ENCODE peak calls at places on chromosomes 12 and 14, in seven cellular contexts. U, P, Y, C, M, Z and D are unnamed samples.

GRCh38 chr14:29926228-29926627 is 1.4 kb downstream of the PRKD1 start:
- DNase-seq in U (no peak), P (no peak), Y (no peak), C (no peak), M (no peak), Z (no peak), D (no peak)

GRCh38 chr14:94014375-94014774 is 11.8 kb upstream of the OTUB2 start:
- DNase-seq in U (no peak), P (no peak), Y (no peak), C (no peak), M (no peak), Z (no peak), D (no peak)

GRCh38 chr12:27331927-27332324 is 710 bp upstream of the BMAL2 start:
- DNase-seq in U (no peak), P (no peak), Y (no peak), C (no peak), M (no peak), Z (no peak), D (no peak)

GRCh38 chr12:114257687-114258086 is 148.3 kb downstream of the TBX5 start:
- DNase-seq in U (no peak), P (no peak), Y (no peak), C (no peak), M (no peak), Z (no peak), D (no peak)

GRCh38 chr14:91177073-91177796 is 63.4 kb downstream of the DGLUCY start:
- DNase-seq in U (peak), P (peak), Y (peak), C (peak), M (peak), Z (peak), D (peak)

GRCh38 chr12:24955389-24955788 is 6.5 kb upstream of the BCAT1 start:
- DNase-seq in U (no peak), P (no peak), Y (no peak), C (no peak), M (peak), Z (no peak), D (no peak)

GRCh38 chr12:2233034-2233433 is 180.2 kb downstream of the CACNA1C start:
- DNase-seq in U (no peak), P (no peak), Y (no peak), C (no peak), M (no peak), Z (no peak), D (no peak)

GRCh38 chr12:120961604-120962486 is 16.5 kb upstream of the HNF1A start:
- DNase-seq in U (no peak), P (peak), Y (no peak), C (no peak), M (no peak), Z (no peak), D (no peak)

GRCh38 chr12:46830731-46831334 is 5.0 kb upstream of the SLC38A4 start:
- DNase-seq in U (no peak), P (no peak), Y (no peak), C (no peak), M (no peak), Z (no peak), D (no peak)

GRCh38 chr14:81337073-81337472 is 63.1 kb downstream of the STON2 start:
- DNase-seq in U (no peak), P (no peak), Y (no peak), C (no peak), M (no peak), Z (no peak), D (no peak)

GRCh38 chr14:104925214-104925899 is 678 bp downstream of the PLD4 start:
- DNase-seq in U (no peak), P (no peak), Y (no peak), C (no peak), M (no peak), Z (no peak), D (no peak)

GRCh38 chr14:35333797-35334743 is 41.9 kb downstream of the PSMA6 start:
- DNase-seq in U (no peak), P (no peak), Y (no peak), C (no peak), M (no peak), Z (no peak), D (no peak)

GRCh38 chr14:61511558-61511924 is 183.8 kb upstream of the HIF1A start:
- DNase-seq in U (no peak), P (no peak), Y (no peak), C (no peak), M (no peak), Z (no peak), D (no peak)

GRCh38 chr12:123485756-123486155 is 27.8 kb downstream of the SNRNP35 start:
- DNase-seq in U (no peak), P (no peak), Y (no peak), C (no peak), M (no peak), Z (no peak), D (no peak)

GRCh38 chr14:38098074-38098846 is 109.4 kb upstream of the SSTR1 start:
- DNase-seq in U (no peak), P (no peak), Y (peak), C (no peak), M (peak), Z (peak), D (no peak)

GRCh38 chr12:112381421-112381897 is 772 bp downstream of the HECTD4 start:
- DNase-seq in U (no peak), P (peak), Y (no peak), C (no peak), M (no peak), Z (no peak), D (no peak)

GRCh38 chr12:16610006-16610520 is 4.1 kb upstream of the LMO3 start:
- DNase-seq in U (no peak), P (no peak), Y (no peak), C (no peak), M (no peak), Z (no peak), D (no peak)
- H3K4me3 ChIP-seq in U (no peak), P (peak), Y (no peak), C (no peak), M (peak), Z (no peak), D (no peak)

GRCh38 chr12:100703868-100704267 is 90.7 kb upstream of the ANO4 start:
- DNase-seq in U (no peak), P (no peak), Y (no peak), C (no peak), M (no peak), Z (no peak), D (no peak)

GRCh38 chr12:100703337-100703736 is 91.2 kb upstream of the ANO4 start:
- DNase-seq in U (no peak), P (no peak), Y (no peak), C (no peak), M (no peak), Z (no peak), D (no peak)

GRCh38 chr12:100698518-100698917 is 96.1 kb upstream of the ANO4 start:
- DNase-seq in U (no peak), P (no peak), Y (no peak), C (no peak), M (no peak), Z (no peak), D (no peak)

GRCh38 chr12:100699209-100699608 is 95.4 kb upstream of the ANO4 start:
- DNase-seq in U (no peak), P (no peak), Y (no peak), C (no peak), M (no peak), Z (no peak), D (no peak)
- H3K4me3 ChIP-seq in U (no peak), P (no peak), Y (no peak), C (no peak), M (no peak), Z (no peak), D (no peak)

GRCh38 chr14:24176599-24176998 is 4.7 kb downstream of the REC8 start:
- DNase-seq in U (no peak), P (no peak), Y (no peak), C (no peak), M (no peak), Z (no peak), D (no peak)

GRCh38 chr14:24172261-24172860 is 481 bp downstream of the REC8 start:
- DNase-seq in U (no peak), P (no peak), Y (no peak), C (no peak), M (no peak), Z (no peak), D (no peak)

GRCh38 chr14:24172871-24173281 is 996 bp downstream of the REC8 start:
- DNase-seq in U (no peak), P (no peak), Y (no peak), C (peak), M (no peak), Z (no peak), D (no peak)

GRCh38 chr14:24167527-24168114 is 4.3 kb upstream of the REC8 start:
- DNase-seq in U (no peak), P (no peak), Y (no peak), C (no peak), M (no peak), Z (no peak), D (no peak)

GRCh38 chr14:24171422-24172260 is at the start of gene REC8:
- DNase-seq in U (no peak), P (no peak), Y (peak), C (peak), M (peak), Z (peak), D (peak)
- H3K4me3 ChIP-seq in U (no peak), P (no peak), Y (peak), C (peak), M (peak), Z (peak), D (peak)

GRCh38 chr12:119393685-119394084 is 59.2 kb downstream of the CCDC60 start:
- DNase-seq in U (no peak), P (no peak), Y (no peak), C (no peak), M (no peak), Z (no peak), D (no peak)
- H3K4me3 ChIP-seq in U (no peak), P (no peak), Y (no peak), C (no peak), M (no peak), Z (no peak), D (no peak)

GRCh38 chr14:75430106-75430505 is 2.3 kb downstream of the JDP2 start:
- DNase-seq in U (no peak), P (no peak), Y (peak), C (no peak), M (no peak), Z (no peak), D (no peak)
- H3K4me3 ChIP-seq in U (peak), P (no peak), Y (peak), C (no peak), M (peak), Z (no peak), D (no peak)

GRCh38 chr12:106586535-106586802 is 3.7 kb downstream of the RFX4 start:
- DNase-seq in U (no peak), P (no peak), Y (no peak), C (no peak), M (no peak), Z (no peak), D (no peak)
- H3K4me3 ChIP-seq in U (no peak), P (no peak), Y (no peak), C (no peak), M (no peak), Z (no peak), D (no peak)

DNA sequence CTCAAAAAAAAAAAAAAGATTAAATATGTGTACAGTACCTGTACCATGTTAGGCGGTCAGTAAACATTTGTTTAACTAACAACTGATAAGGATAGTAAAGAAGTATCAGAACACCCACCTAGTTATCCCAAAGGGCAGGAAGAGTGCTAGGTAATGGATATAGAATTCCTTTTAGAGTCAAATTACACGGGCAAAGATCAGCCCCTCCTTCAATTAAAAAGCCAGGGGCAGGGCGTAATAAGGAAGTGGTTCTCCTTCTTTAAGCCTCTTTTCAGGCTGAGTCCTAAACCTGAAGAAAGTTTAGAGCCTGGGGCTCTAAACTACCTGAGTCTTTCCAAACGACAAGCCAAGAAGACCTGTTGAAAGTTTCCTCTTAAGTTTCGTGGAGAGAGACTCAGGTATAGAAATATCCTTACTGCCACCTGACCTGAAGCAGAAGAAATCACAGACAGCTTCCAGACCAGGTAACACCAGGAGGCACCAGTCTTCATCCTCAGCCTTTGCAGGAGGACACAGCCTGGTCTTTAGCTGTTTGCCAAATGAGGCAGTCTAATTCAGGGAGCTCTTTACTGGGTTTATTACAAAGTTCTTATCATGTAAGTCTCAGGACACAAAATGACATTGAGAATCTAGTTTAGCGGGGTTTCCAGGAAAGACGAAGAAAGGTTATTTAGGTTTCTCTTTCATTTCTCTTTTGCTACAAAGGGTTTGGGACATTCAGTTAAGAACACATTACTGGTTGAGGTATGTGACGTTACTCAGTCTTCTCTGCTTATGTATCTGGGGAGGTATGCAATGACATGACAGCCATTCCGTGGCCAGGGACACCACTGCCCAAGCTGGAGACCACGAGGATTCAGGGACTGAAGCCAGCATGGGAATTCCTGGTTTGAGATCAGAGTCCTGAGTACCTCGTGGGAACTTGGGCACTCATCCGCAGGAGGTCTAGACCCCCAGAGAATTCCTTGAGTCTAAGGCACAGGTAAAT is at the start of gene BCL2L14:
- DNase-seq in U (no peak), P (no peak), Y (no peak), C (peak), M (no peak), Z (peak), D (no peak)
- H3K4me3 ChIP-seq in U (no peak), P (no peak), Y (no peak), C (peak), M (no peak), Z (no peak), D (peak)